ENCODE peak calls at places on chromosomes 7 and 10, in nine cellular contexts. Q is neural crest cell; F is mammary epithelial cell; D is GM04504; J is stimulated activated CD4-positive, alpha-beta T cell treated with anti-CD3 and anti-CD28 coated beads, Interleukin-1b, Interleukin-23, amount 100 ng/mL, for 1 hour; Z is GM12864; P is activated T-helper 1 cell treated with Interleukin-2 at 50 U/mL for 16 hours; T is Calu3; V is Panc1. A is an unnamed sample.

GRCh38 chr7:105776068-105776790 is 100.2 kb downstream of the ATXN7L1 start:
- DNase-seq in T (peak; percentile 18), Q (peak; percentile 53), Z (no peak), V (peak; percentile 91), F (peak; percentile 96), J (no peak), D (peak; percentile 99), P (no peak), A (peak; percentile 83)

GRCh38 chr10:60611291-60611747 is 167.0 kb upstream of the CDK1 start:
- DNase-seq in D (peak; percentile 16), F (peak; percentile 91), Z (no peak), J (no peak), Q (no peak), T (peak; percentile 10), P (no peak), V (peak; percentile 46), A (no peak)

GRCh38 chr10:69696073-69696731 is 66.2 kb downstream of the FAM241B start:
- DNase-seq in D (peak; percentile 68), Z (no peak), P (no peak), F (peak; percentile 87), T (peak; percentile 78), J (no peak), V (no peak), Q (peak; percentile 42), A (peak; percentile 58)

GRCh38 chr10:61063035-61063434 is 119.0 kb upstream of the RHOBTB1 start:
- DNase-seq in D (no peak), F (no peak), J (no peak), Q (no peak), Z (no peak), T (no peak), V (no peak), P (no peak), A (no peak)

GRCh38 chr7:129368389-129368986 is 65.7 kb upstream of the STRIP2 start:
- DNase-seq in V (no peak), D (no peak), P (no peak), F (no peak), Q (no peak), Z (no peak), T (peak; percentile 12), J (no peak), A (no peak)

GRCh38 chr10:14953452-14954000 is 370 bp downstream of the DCLRE1C start:
- DNase-seq in D (peak; percentile 20), V (no peak), P (no peak), Q (no peak), J (no peak), F (peak; percentile 60), Z (no peak), T (peak; percentile 60), A (no peak)

GRCh38 chr7:97298561-97298960 is 181.1 kb downstream of the SDHAF3 start:
- DNase-seq in T (no peak), J (no peak), D (no peak), P (no peak), V (no peak), F (no peak), Z (no peak), Q (no peak), A (no peak)

GRCh38 chr7:99331002-99331401 is 5.3 kb downstream of the ARPC1A start:
- DNase-seq in P (no peak), D (no peak), Q (no peak), F (peak; percentile 40), Z (no peak), J (no peak), T (no peak), V (no peak), A (no peak)

GRCh38 chr10:97411411-97411810 is 10.3 kb upstream of the RRP12 start:
- DNase-seq in F (no peak), T (no peak), J (no peak), Q (no peak), V (no peak), Z (no peak), D (no peak), P (no peak), A (no peak)

GRCh38 chr10:126533644-126534043 is 136.8 kb downstream of the C10orf90 start:
- DNase-seq in V (no peak), F (no peak), J (no peak), Q (no peak), P (no peak), T (no peak), Z (no peak), D (no peak), A (no peak)

GRCh38 chr7:29839302-29839701 is 33.0 kb downstream of the WIPF3 start:
- DNase-seq in D (peak; percentile 28), Z (no peak), F (peak; percentile 4), T (no peak), P (no peak), V (no peak), J (no peak), Q (no peak), A (no peak)

GRCh38 chr10:9331583-9332008 is 1277.1 kb downstream of the GATA3 start:
- DNase-seq in T (no peak), Q (no peak), J (no peak), F (peak; percentile 18), D (peak; percentile 10), V (peak; percentile 8), Z (peak; percentile 19), P (no peak), A (no peak)

GRCh38 chr10:44020322-44021111 is 364.4 kb downstream of the CXCL12 start:
- DNase-seq in T (no peak), D (no peak), Q (no peak), Z (no peak), P (no peak), V (no peak), F (peak; percentile 37), J (no peak), A (no peak)